ENCODE peak calls at places on chromosomes 4 and X, in eight cellular contexts. Z is esophagus squamous epithelium, W is transverse colon, H is vagina, F is adrenal gland, K is A549, E is uterus, L is sigmoid colon. V is an unnamed sample.

GRCh38 chrX:115413246-115413878 is 123.8 kb downstream of the LUZP4 start:
- DNase-seq in Z (no peak), W (no peak), H (no peak), F (no peak), K (no peak), E (no peak), L (no peak), V (no peak)

GRCh38 chr4:147821555-147821954 is 89.7 kb downstream of the ARHGAP10 start:
- DNase-seq in Z (no peak), W (no peak), H (no peak), F (no peak), K (no peak), E (no peak), L (no peak), V (no peak)

GRCh38 chr4:140635606-140636005 is 66.8 kb upstream of the UCP1 start:
- DNase-seq in Z (no peak), W (peak; percentile 79), H (no peak), F (no peak), K (peak; percentile 14), E (no peak), L (no peak), V (no peak)

GRCh38 chrX:136028383-136028984 is 43.2 kb downstream of the SLC9A6 start:
- DNase-seq in Z (no peak), W (no peak), H (no peak), F (no peak), K (peak; percentile 55), E (no peak), L (no peak), V (no peak)

GRCh38 chrX:111445485-111445884 is 33.5 kb upstream of the DCX start:
- DNase-seq in Z (no peak), W (no peak), H (no peak), F (no peak), K (peak; percentile 39), E (no peak), L (no peak), V (no peak)

GRCh38 chr4:11647433-11647832 is 218.7 kb upstream of the HS3ST1 start:
- DNase-seq in Z (no peak), W (no peak), H (no peak), F (no peak), K (no peak), E (no peak), L (no peak), V (no peak)

GRCh38 chr4:37503231-37503630 is 182.9 kb downstream of the RELL1 start:
- DNase-seq in Z (no peak), W (no peak), H (no peak), F (no peak), K (no peak), E (no peak), L (no peak), V (no peak)

GRCh38 chrX:48924270-48924669 is 5.4 kb upstream of the PIM2 start:
- DNase-seq in Z (no peak), W (no peak), H (no peak), F (no peak), K (no peak), E (no peak), L (no peak), V (no peak)

GRCh38 chrX:38891641-38892413 is 90.6 kb downstream of the MID1IP1 start:
- DNase-seq in Z (no peak), W (no peak), H (no peak), F (no peak), K (no peak), E (no peak), L (no peak), V (no peak)

GRCh38 chrX:53435997-53436396 is 1.8 kb upstream of the HSD17B10 start:
- DNase-seq in Z (no peak), W (peak; percentile 67), H (no peak), F (peak; percentile 71), K (peak; percentile 78), E (peak; percentile 62), L (peak; percentile 74), V (no peak)

GRCh38 chr4:147782087-147782781 is 50.3 kb downstream of the ARHGAP10 start:
- DNase-seq in Z (no peak), W (no peak), H (no peak), F (no peak), K (no peak), E (no peak), L (no peak), V (no peak)

GRCh38 chr4:114027596-114027995 is 48.1 kb upstream of the ARSJ start:
- DNase-seq in Z (no peak), W (no peak), H (no peak), F (no peak), K (no peak), E (no peak), L (no peak), V (no peak)

GRCh38 chrX:10047631-10048030 is 80.5 kb downstream of the CLDN34 start:
- DNase-seq in Z (no peak), W (no peak), H (no peak), F (no peak), K (no peak), E (no peak), L (no peak), V (peak; percentile 71)

GRCh38 chr4:8639021-8639420 is 46.5 kb downstream of the CPZ start:
- DNase-seq in Z (no peak), W (no peak), H (no peak), F (no peak), K (no peak), E (no peak), L (peak; percentile 53), V (no peak)

GRCh38 chrX:103477496-103477895 is 41.8 kb downstream of the RAB40A start:
- DNase-seq in Z (no peak), W (no peak), H (no peak), F (no peak), K (no peak), E (no peak), L (no peak), V (no peak)

GRCh38 chr4:54315561-54315960 is 86.5 kb downstream of the PDGFRA start:
- DNase-seq in Z (no peak), W (no peak), H (no peak), F (no peak), K (no peak), E (no peak), L (no peak), V (no peak)

GRCh38 chrX:38770152-38770551 is 31.1 kb upstream of the MID1IP1 start:
- DNase-seq in Z (no peak), W (no peak), H (no peak), F (no peak), K (no peak), E (no peak), L (no peak), V (no peak)

GRCh38 chr4:44019721-44020120 is 428.9 kb downstream of the KCTD8 start:
- DNase-seq in Z (no peak), W (no peak), H (no peak), F (no peak), K (no peak), E (no peak), L (no peak), V (no peak)

GRCh38 chr4:44017422-44017739 is 431.2 kb downstream of the KCTD8 start:
- DNase-seq in Z (no peak), W (no peak), H (no peak), F (no peak), K (no peak), E (no peak), L (no peak), V (no peak)

GRCh38 chr4:44016582-44017421 is 431.8 kb downstream of the KCTD8 start:
- DNase-seq in Z (no peak), W (no peak), H (no peak), F (no peak), K (peak; percentile 13), E (no peak), L (no peak), V (no peak)
- H3K4me3 ChIP-seq in Z (no peak overlapping the region), W (no peak overlapping the region), H (no peak overlapping the region), F (no peak overlapping the region), K (peak overlapping the region; percentile 44), E (no peak overlapping the region), L (no peak overlapping the region), V (no peak overlapping the region)

GRCh38 chr4:2756691-2757350 is 685 bp upstream of the TNIP2 start:
- DNase-seq in Z (no peak), W (no peak), H (no peak), F (no peak), K (no peak), E (no peak), L (no peak), V (no peak)

GRCh38 chr4:2757426-2757825 is 1.3 kb upstream of the TNIP2 start:
- DNase-seq in Z (no peak), W (no peak), H (no peak), F (no peak), K (no peak), E (no peak), L (no peak), V (no peak)

GRCh38 chr4:2753444-2753843 is 2.7 kb downstream of the TNIP2 start:
- DNase-seq in Z (no peak), W (no peak), H (no peak), F (no peak), K (no peak), E (no peak), L (no peak), V (no peak)

GRCh38 chr4:2754848-2755820 is 1.0 kb downstream of the TNIP2 start:
- DNase-seq in Z (no peak), W (no peak), H (no peak), F (no peak), K (no peak), E (no peak), L (no peak), V (no peak)

GRCh38 chr4:2755821-2756690 is at the start of gene TNIP2:
- DNase-seq in Z (peak; percentile 42), W (peak; percentile 92), H (no peak), F (peak; percentile 85), K (peak; percentile 64), E (peak; percentile 88), L (peak; percentile 95), V (peak; percentile 78)
- TF ChIP-seq POLR2A in Z (peak; percentile 55), W (peak; percentile 56), H (no peak), F (peak; percentile 64), K (peak; percentile 75), E (peak; percentile 26), L (no peak), V (no peak)

GRCh38 chr4:101254776-101255175 is 92.5 kb downstream of the PPP3CA start:
- DNase-seq in Z (no peak), W (no peak), H (no peak), F (no peak), K (no peak), E (no peak), L (no peak), V (no peak)
- TF ChIP-seq CTCF in Z (no peak), W (no peak), H (no peak), F (no peak), K (no peak), E (no peak), L (no peak), V (no peak)

DNA sequence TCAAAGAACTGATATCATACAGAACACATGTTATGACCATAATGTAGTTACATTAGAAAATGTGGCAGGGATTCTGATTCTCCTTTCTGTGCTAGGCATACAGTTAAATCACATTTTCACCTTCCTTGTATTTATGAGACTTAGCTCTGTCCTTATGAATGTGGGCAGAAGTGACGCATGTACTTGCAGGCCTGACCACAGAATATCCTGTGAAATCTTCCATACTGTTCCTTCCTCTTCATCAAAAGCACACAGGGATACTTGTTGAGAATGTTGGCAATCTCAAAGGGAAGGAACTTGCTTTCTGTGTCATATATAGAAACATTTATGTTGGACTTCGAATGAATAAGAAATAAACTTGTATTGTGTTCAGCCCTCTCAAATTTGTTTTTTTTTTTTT is 17.2 kb upstream of the MYOZ2 start:
- DNase-seq in Z (no peak), W (no peak), H (no peak), F (peak; percentile 16), K (no peak), E (no peak), L (no peak), V (no peak)
- H3K4me3 ChIP-seq in Z (no peak overlapping the region), W (no peak overlapping the region), H (no peak overlapping the region), F (no peak overlapping the region), K (no peak overlapping the region), E (no peak overlapping the region), L (no peak overlapping the region), V (no peak overlapping the region)